ENCODE peak calls at places on chromosomes 3 and 15, in six cellular contexts. H is A549, Q is lower lobe of right lung, B is neural progenitor cell, O is cardiac muscle cell, X is AG04450. I is an unnamed sample.

GRCh38 chr15:98177950-98178848 is 217.7 kb downstream of the ARRDC4 start:
- DNase-seq in H (peak; percentile 70), Q (no peak), B (peak; percentile 86), O (peak; percentile 79), X (peak; percentile 6), I (no peak)

GRCh38 chr3:14137004-14137403 is 12.2 kb downstream of the TMEM43 start:
- DNase-seq in H (no peak), Q (no peak), B (no peak), O (peak; percentile 15), X (no peak), I (no peak)

GRCh38 chr15:93247466-93248121 is 158.6 kb upstream of the RGMA start:
- DNase-seq in H (no peak), Q (no peak), B (no peak), O (no peak), X (no peak), I (peak; percentile 23)

GRCh38 chr3:180601688-180602666 is at the start of gene TTC14:
- DNase-seq in H (peak; percentile 92), Q (peak; percentile 94), B (peak; percentile 86), O (peak; percentile 90), X (peak; percentile 89), I (peak; percentile 98)

GRCh38 chr3:908839-909238 is 184.0 kb upstream of the CNTN6 start:
- DNase-seq in H (no peak), Q (no peak), B (peak; percentile 43), O (peak; percentile 23), X (no peak), I (no peak)

GRCh38 chr3:8386221-8386620 is 115.4 kb upstream of the LMCD1 start:
- DNase-seq in H (no peak), Q (no peak), B (no peak), O (no peak), X (peak; percentile 7), I (no peak)

GRCh38 chr3:39118931-39119660 is 11.6 kb downstream of the TTC21A start:
- DNase-seq in H (no peak), Q (no peak), B (no peak), O (no peak), X (no peak), I (no peak)

GRCh38 chr3:152375546-152375945 is 106.8 kb downstream of the MBNL1 start:
- DNase-seq in H (peak; percentile 43), Q (no peak), B (no peak), O (no peak), X (no peak), I (no peak)

GRCh38 chr3:7371693-7372572 is 511.0 kb downstream of the GRM7 start:
- DNase-seq in H (no peak), Q (no peak), B (no peak), O (no peak), X (no peak), I (peak; percentile 28)

GRCh38 chr15:39110746-39111145 is 470.1 kb upstream of the THBS1 start:
- DNase-seq in H (no peak), Q (no peak), B (no peak), O (no peak), X (no peak), I (no peak)

GRCh38 chr3:18112976-18113766 is 312.0 kb downstream of the SATB1 start:
- DNase-seq in H (no peak), Q (no peak), B (no peak), O (no peak), X (no peak), I (no peak)

GRCh38 chr15:51281368-51281967 is 56.9 kb downstream of the CYP19A1 start:
- DNase-seq in H (peak; percentile 65), Q (peak; percentile 68), B (peak; percentile 74), O (peak; percentile 76), X (no peak), I (peak; percentile 68)
- TF ChIP-seq CTCF in H (peak; percentile 70), Q (peak; percentile 59), B (peak; percentile 70), O (peak; percentile 88), X (peak; percentile 88), I (peak; percentile 63)

DNA sequence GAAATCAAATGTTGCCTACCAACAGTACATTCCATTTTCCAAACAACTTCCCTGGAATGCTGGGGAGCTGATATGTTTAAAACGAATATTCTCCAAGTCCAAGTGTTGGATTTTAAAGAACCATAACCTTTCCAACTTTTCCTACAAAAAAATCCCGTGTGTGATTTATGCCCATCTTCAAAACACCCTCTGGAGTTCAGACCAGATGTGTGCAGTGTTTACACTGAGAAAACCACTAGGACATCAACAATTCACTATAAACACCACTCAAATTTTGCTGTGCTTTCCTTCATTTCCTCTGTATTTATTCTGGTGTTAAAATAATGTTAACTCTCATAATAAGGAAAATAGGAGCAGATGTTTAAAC is 2.4 kb downstream of the VGLL4 start:
- DNase-seq in H (no peak), Q (no peak), B (no peak), O (no peak), X (peak; percentile 48), I (no peak)
- H3K27ac ChIP-seq in H (peak overlapping the region; percentile 88), Q (peak overlapping the region; percentile 87), B (no peak overlapping the region), O (peak overlapping the region; percentile 97), X (no peak overlapping the region), I (peak overlapping the region; percentile 85)

GRCh38 chr15:43270676-43271306 is 4.1 kb upstream of the TGM5 start:
- DNase-seq in H (no peak), Q (no peak), B (no peak), O (no peak), X (no peak), I (peak; percentile 37)

GRCh38 chr15:43275736-43276562 is 9.2 kb upstream of the TGM5 start:
- DNase-seq in H (no peak), Q (no peak), B (no peak), O (no peak), X (no peak), I (no peak)

GRCh38 chr15:43274136-43274535 is 7.4 kb upstream of the TGM5 start:
- DNase-seq in H (no peak), Q (no peak), B (no peak), O (no peak), X (no peak), I (no peak)

GRCh38 chr15:43270113-43270665 is 3.5 kb upstream of the TGM5 start:
- DNase-seq in H (no peak), Q (no peak), B (no peak), O (no peak), X (no peak), I (no peak)

DNA sequence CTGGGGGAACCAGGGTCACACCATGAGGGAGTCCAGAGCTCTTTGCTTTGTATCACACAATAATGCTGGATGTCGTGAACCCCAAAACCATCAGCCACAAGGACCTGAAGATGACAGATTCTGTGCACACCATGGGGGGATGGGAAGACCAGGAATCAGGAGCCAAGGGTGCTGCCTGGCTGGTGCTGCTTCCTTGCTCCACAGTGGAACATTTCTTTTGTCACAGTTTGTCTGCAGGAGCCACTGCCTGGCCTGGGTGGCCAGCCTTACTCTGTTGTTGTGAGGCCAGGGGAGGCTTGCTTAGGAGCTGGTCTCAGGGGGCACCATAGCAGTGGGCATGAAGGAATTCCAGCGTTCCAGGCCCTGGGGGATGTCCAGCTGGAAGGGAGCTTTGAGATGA is 6.5 kb upstream of the TGM5 start:
- DNase-seq in H (no peak), Q (no peak), B (no peak), O (no peak), X (no peak), I (no peak)
- TF ChIP-seq CTCF in H (no peak), Q (no peak), B (no peak), O (no peak), X (no peak), I (no peak)

DNA sequence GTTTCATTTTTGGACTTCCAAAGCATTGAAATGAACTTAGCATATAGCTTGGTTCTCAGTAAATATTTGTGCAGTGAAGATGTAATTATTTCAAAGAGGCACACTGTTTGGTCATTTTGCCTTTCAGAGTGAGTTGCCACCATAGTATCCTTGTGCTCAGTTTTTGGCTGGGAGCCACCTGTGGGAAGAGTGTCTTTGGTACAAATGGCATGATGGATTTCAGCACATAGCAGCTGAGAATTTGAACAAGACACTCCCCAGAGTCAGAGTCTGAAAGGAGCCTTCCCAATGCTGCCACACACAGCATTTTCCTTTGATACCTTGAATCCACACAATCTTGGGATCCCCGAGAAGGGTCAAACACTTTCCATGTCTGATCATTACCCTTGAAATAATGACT is 897.2 kb upstream of the ARPP21 start:
- DNase-seq in H (no peak), Q (no peak), B (no peak), O (no peak), X (no peak), I (no peak)
- H3K27ac ChIP-seq in H (no peak overlapping the region), Q (no peak overlapping the region), B (no peak overlapping the region), O (no peak overlapping the region), X (no peak overlapping the region), I (no peak overlapping the region)

GRCh38 chr3:46375814-46376213 is 5.1 kb downstream of the CCR5 start:
- DNase-seq in H (no peak), Q (no peak), B (no peak), O (no peak), X (no peak), I (peak; percentile 6)

GRCh38 chr3:46380471-46381215 is 9.9 kb downstream of the CCR5 start:
- DNase-seq in H (no peak), Q (no peak), B (no peak), O (no peak), X (no peak), I (peak; percentile 22)

GRCh38 chr3:46381662-46382061 is 10.9 kb downstream of the CCR5 start:
- DNase-seq in H (no peak), Q (no peak), B (no peak), O (no peak), X (no peak), I (no peak)

GRCh38 chr3:46375214-46375613 is 4.5 kb downstream of the CCR5 start:
- DNase-seq in H (no peak), Q (no peak), B (no peak), O (no peak), X (no peak), I (no peak)

GRCh38 chr3:46378426-46378942 is 7.7 kb downstream of the CCR5 start:
- DNase-seq in H (peak; percentile 56), Q (peak; percentile 77), B (peak; percentile 75), O (peak; percentile 73), X (peak; percentile 13), I (no peak)
- TF ChIP-seq CTCF in H (peak; percentile 63), Q (peak; percentile 81), B (peak; percentile 84), O (peak; percentile 81), X (peak; percentile 71), I (peak; percentile 61)

GRCh38 chr3:37779289-37780152 is 82.2 kb upstream of the CTDSPL start:
- DNase-seq in H (peak; percentile 85), Q (no peak), B (peak; percentile 82), O (peak; percentile 87), X (peak; percentile 55), I (no peak)

GRCh38 chr3:37773925-37774324 is 87.8 kb upstream of the CTDSPL start:
- DNase-seq in H (no peak), Q (no peak), B (no peak), O (no peak), X (no peak), I (no peak)

GRCh38 chr3:37773471-37773870 is 88.2 kb upstream of the CTDSPL start:
- DNase-seq in H (no peak), Q (no peak), B (no peak), O (no peak), X (no peak), I (no peak)

GRCh38 chr3:37772773-37773291 is 88.8 kb upstream of the CTDSPL start:
- DNase-seq in H (no peak), Q (no peak), B (no peak), O (peak; percentile 31), X (no peak), I (no peak)

DNA sequence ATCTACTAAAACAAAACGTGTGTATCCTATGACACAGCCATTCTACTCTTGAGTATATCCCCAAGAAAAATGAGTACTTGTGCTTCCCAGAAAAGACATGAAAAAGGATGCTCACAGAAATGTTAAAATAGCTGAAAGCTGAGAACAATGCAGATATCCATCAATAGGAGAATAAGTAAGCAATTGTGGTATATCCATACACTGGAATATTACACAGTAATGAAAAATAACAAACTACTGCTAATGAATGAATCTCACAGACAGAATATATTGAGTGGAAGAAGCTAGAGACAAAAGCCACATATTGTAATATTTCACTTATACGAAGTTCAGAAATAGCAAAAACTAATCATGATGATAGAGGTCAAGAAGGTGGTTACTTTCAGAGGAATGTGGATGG is 83.8 kb upstream of the CTDSPL start:
- DNase-seq in H (no peak), Q (no peak), B (no peak), O (no peak), X (no peak), I (no peak)
- H3K27ac ChIP-seq in H (no peak overlapping the region), Q (no peak overlapping the region), B (no peak overlapping the region), O (no peak overlapping the region), X (no peak overlapping the region), I (no peak overlapping the region)